ENCODE peak calls at places on chromosomes 16 and 17, in seven cellular contexts. S is GM12878, W is K562, P is GM12891, H is H1, O is SK-N-SH, C is HepG2. V is an unnamed sample.

GRCh38 chr17:82716383-82717181 is at the start of gene FN3KRP:
- DNase-seq in P (peak), C (peak), S (peak), O (peak), H (peak), W (peak), V (peak)

GRCh38 chr17:75888484-75888883 is 8.3 kb downstream of the TRIM65 start:
- DNase-seq in C (no peak), P (no peak), H (no peak), S (no peak), W (no peak), O (no peak), V (no peak)

GRCh38 chr16:56998861-56999260 is 9.5 kb downstream of the NLRC5 start:
- DNase-seq in P (no peak), O (no peak), H (no peak), S (no peak), C (no peak), W (no peak), V (no peak)

GRCh38 chr16:90072442-90073105 is 4.6 kb downstream of the PRDM7 start:
- DNase-seq in W (no peak), C (no peak), S (no peak), P (no peak), H (no peak), O (no peak), V (no peak)

GRCh38 chr16:81515281-81515680 is 70.7 kb downstream of the CMIP start:
- DNase-seq in S (no peak), P (no peak), O (no peak), W (no peak), H (no peak), C (no peak), V (no peak)

GRCh38 chr16:83933885-83934683 is 19.0 kb upstream of the OSGIN1 start:
- DNase-seq in H (no peak), W (no peak), O (no peak), S (no peak), P (no peak), C (no peak), V (no peak)

GRCh38 chr17:21513012-21513570 is 136.9 kb downstream of the KCNJ12 start:
- DNase-seq in C (peak), W (peak), H (peak), S (no peak), P (peak), O (peak), V (peak)

GRCh38 chr17:57619061-57619937 is 125.8 kb downstream of the CCDC182 start:
- DNase-seq in S (no peak), P (no peak), C (no peak), H (no peak), O (peak), W (no peak), V (no peak)

GRCh38 chr16:79307214-79307613 is 293.3 kb downstream of the MAF start:
- DNase-seq in O (no peak), H (no peak), S (no peak), W (no peak), P (no peak), C (no peak), V (no peak)

GRCh38 chr17:67138392-67138791 is 94.0 kb downstream of the CACNG1 start:
- DNase-seq in S (no peak), H (no peak), C (peak), W (no peak), P (no peak), O (no peak), V (no peak)

DNA sequence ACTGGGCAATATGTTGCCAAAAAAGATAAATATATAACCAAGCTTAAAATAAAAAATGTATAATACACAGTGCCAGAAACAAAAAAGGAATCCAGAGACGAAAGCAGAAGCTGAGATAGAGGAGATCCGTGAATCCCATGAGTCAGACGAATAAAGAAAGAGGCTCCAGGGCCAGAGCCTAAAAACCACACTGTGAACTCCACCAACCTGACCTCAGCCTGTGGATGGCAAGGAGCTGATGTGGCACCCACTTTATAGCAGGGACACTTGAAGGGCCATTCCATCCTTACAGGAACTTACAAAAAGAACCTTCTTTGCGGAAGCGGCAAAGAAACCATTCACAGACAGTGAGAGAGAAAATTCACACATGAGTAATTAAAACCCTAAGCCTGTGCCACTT is 34.7 kb downstream of the PITPNM3 start:
- DNase-seq in P (no peak), C (no peak), S (no peak), O (no peak), H (no peak), W (no peak), V (no peak)
- TF ChIP-seq TAF1 in P (no peak), C (no peak), S (no peak), O (no peak), H (no peak), W (no peak), V (no peak)

DNA sequence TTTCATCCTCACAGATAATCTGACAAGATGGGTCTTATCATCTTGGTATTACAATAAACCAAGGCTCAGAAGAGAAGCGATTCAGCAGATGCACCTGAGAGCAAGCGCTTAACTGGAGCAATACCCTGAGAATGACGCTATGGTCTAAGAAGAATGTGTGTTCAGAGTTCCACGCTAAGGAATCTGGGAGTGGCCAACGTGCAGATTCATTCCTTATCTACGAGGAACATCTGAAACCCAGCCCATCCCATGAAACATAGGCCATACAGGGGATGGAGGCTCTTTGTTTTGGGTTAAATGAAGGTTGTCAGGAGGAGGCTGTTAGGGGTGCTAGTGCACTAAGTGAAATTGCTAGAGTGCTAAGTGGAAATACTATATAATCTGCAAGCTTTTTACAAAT is 28.5 kb upstream of the KDM8 start:
- DNase-seq in S (no peak), W (no peak), O (no peak), H (no peak), C (no peak), P (no peak), V (no peak)
- TF ChIP-seq TAF1 in S (no peak), W (no peak), O (no peak), H (no peak), C (no peak), P (no peak), V (no peak)

GRCh38 chr17:51189628-51190027 is 23.4 kb downstream of the NME2 start:
- DNase-seq in S (no peak), C (no peak), O (no peak), W (no peak), H (no peak), P (no peak), V (no peak)
- TF ChIP-seq TAF1 in S (no peak), C (no peak), O (no peak), W (no peak), H (no peak), P (no peak), V (no peak)

GRCh38 chr16:66120656-66121055 is 245.8 kb upstream of the CDH5 start:
- DNase-seq in W (no peak), P (no peak), C (no peak), O (no peak), H (no peak), S (no peak), V (no peak)
- TF ChIP-seq TAF1 in W (no peak), P (no peak), C (no peak), O (no peak), H (no peak), S (no peak), V (no peak)

DNA sequence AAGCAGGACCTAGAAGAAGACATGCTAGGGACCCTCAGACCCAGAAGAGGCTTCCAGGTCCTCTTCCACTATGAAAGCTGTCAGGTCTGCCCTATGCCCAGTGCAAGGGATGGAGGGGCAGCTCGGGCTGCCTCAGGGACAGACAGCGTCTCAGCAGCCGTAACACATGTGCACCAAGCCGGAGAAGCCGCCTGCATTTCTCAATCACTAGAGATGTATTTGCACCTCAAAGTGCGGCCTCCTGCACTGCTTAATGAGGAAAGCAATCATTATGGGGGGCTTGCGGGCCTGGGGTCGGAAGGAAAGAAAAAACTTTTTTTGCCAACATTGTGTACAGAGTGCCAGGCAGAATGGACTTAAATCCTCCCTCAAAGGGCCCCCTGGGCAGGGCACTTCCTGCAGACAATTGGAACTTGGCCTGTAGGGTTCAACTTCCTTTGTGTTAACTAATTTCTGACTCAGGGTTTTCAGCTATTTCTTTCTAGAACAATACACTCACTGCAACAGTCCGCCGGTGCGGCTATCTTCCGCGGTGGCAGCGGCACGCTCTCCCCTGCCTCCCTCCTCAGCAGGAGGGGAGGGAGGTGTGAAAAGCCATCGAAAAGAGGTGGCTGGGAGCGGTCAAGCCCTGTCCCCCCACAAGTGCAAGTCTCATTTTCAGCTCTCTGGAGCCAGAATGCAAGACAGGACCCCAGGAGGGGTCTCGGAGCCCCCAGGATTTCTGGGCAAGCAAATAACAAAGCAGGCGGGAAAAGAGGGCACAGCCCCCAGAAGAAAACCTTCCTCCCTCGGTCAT is 101.2 kb downstream of the ZNF423 start:
- DNase-seq in C (no peak), H (peak), O (peak), W (no peak), S (no peak), P (no peak), V (no peak)
- TF ChIP-seq TAF1 in C (no peak), H (no peak), O (no peak), W (no peak), S (no peak), P (no peak), V (no peak)

GRCh38 chr16:51433597-51433996 is 282.5 kb upstream of the SALL1 start:
- DNase-seq in H (no peak), O (no peak), S (no peak), C (no peak), P (no peak), W (no peak), V (no peak)

GRCh38 chr16:51429041-51429440 is 278.0 kb upstream of the SALL1 start:
- DNase-seq in S (no peak), O (no peak), P (no peak), C (no peak), H (no peak), W (no peak), V (no peak)

GRCh38 chr16:51431517-51432241 is 280.6 kb upstream of the SALL1 start:
- DNase-seq in P (no peak), H (no peak), O (peak), C (no peak), S (no peak), W (no peak), V (no peak)

GRCh38 chr16:51427081-51427480 is 276.0 kb upstream of the SALL1 start:
- DNase-seq in P (no peak), H (no peak), C (no peak), S (no peak), W (no peak), O (no peak), V (no peak)

GRCh38 chr16:51430716-51431369 is 279.8 kb upstream of the SALL1 start:
- DNase-seq in P (no peak), O (no peak), W (no peak), S (no peak), H (no peak), C (no peak), V (no peak)
- TF ChIP-seq TAF1 in P (no peak), O (no peak), W (no peak), S (no peak), H (no peak), C (no peak), V (no peak)

GRCh38 chr17:53740312-53740711 is 82.4 kb upstream of the KIF2B start:
- DNase-seq in C (no peak), H (no peak), W (no peak), P (no peak), O (no peak), S (no peak), V (no peak)

DNA sequence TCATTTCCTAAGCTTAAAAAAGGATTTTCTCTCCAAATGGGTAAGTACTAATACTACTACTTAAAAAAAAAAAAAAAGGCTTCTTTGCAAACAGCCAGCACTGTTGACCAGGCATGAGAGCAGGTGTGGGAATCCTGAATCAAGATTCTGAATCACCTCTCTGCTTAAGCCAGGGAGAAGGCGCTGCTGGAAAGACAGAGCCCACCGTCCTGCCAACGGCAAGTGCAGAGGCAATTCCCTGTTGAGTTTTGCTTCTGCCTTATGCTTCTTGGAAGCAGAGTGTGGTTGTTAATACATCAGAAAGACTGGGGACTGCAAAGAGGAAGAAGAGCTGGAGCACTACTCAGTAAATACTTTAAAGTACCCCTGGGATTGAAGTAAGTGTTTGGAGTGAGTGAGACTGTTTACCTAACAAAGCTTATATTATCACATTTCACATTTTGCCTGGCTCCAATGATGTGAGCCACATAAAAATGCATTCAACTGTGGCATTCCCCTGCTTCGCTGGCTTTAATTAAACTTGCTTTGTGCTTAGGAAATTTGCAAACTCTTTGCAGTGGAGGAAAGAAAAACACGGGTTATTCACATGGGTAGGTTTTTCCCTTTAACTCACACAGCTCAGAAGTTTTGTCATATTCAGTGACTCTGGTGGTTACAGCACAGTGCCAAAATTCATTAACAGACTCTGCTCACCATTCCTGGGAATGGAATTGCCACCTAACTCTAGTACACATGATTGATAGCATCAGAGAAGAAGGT is 86.0 kb upstream of the KIF2B start:
- DNase-seq in C (no peak), W (no peak), O (no peak), H (no peak), S (no peak), P (no peak), V (no peak)
- TF ChIP-seq TAF1 in C (no peak), W (no peak), O (no peak), H (no peak), S (no peak), P (no peak), V (no peak)